ENCODE peak calls at places on chromosomes 1 and 21, in seven cellular contexts. L is dorsolateral prefrontal cortex, A is heart left ventricle, U is GM12865, F is PC-3, D is neuronal stem cell, N is psoas muscle. K is an unnamed sample.

GRCh38 chr1:22038036-22038435 is 14.5 kb upstream of the CDC42 start:
- DNase-seq in L (peak; percentile 44), A (no peak), U (no peak), F (no peak), D (no peak), N (peak; percentile 62), K (no peak)

GRCh38 chr1:217747156-217747769 is 116.1 kb downstream of the SPATA17 start:
- DNase-seq in L (no peak), A (no peak), U (peak; percentile 22), F (peak; percentile 75), D (no peak), N (no peak), K (peak; percentile 57)

GRCh38 chr1:11930571-11931445 is 3.7 kb upstream of the PLOD1 start:
- DNase-seq in L (no peak), A (peak; percentile 65), U (no peak), F (no peak), D (no peak), N (no peak), K (no peak)

GRCh38 chr1:233172201-233172600 is 123.3 kb downstream of the PCNX2 start:
- DNase-seq in L (no peak), A (no peak), U (no peak), F (peak; percentile 89), D (no peak), N (no peak), K (peak; percentile 76)

GRCh38 chr1:37338658-37339057 is 135.7 kb upstream of the ZC3H12A start:
- DNase-seq in L (peak; percentile 79), A (no peak), U (no peak), F (no peak), D (no peak), N (no peak), K (no peak)

GRCh38 chr1:108801101-108801500 is 54.6 kb downstream of the STXBP3 start:
- DNase-seq in L (no peak), A (no peak), U (no peak), F (no peak), D (no peak), N (no peak), K (peak; percentile 40)

GRCh38 chr21:28485301-28486022 is 507.2 kb downstream of the LTN1 start:
- DNase-seq in L (no peak), A (no peak), U (no peak), F (peak; percentile 41), D (no peak), N (no peak), K (no peak)

GRCh38 chr1:185894806-185895205 is 160.6 kb downstream of the HMCN1 start:
- DNase-seq in L (no peak), A (no peak), U (no peak), F (peak; percentile 22), D (no peak), N (no peak), K (no peak)

GRCh38 chr21:22900511-22900910 is 1902.3 kb downstream of the NCAM2 start:
- DNase-seq in L (no peak), A (no peak), U (no peak), F (peak; percentile 59), D (no peak), N (no peak), K (no peak)

GRCh38 chr1:165215676-165216075 is 140.8 kb downstream of the LMX1A start:
- DNase-seq in L (no peak), A (no peak), U (no peak), F (no peak), D (no peak), N (no peak), K (no peak)

GRCh38 chr1:228088586-228089498 is 6.3 kb downstream of the ARF1 start:
- DNase-seq in L (no peak), A (no peak), U (no peak), F (no peak), D (no peak), N (peak; percentile 49), K (no peak)

GRCh38 chr21:36698160-36699025 is 522 bp upstream of the SIM2 start:
- DNase-seq in L (no peak), A (no peak), U (no peak), F (peak; percentile 73), D (peak; percentile 40), N (peak; percentile 59), K (no peak)

GRCh38 chr1:93629101-93630059 is 52.3 kb downstream of the BCAR3 start:
- DNase-seq in L (no peak), A (peak; percentile 56), U (peak; percentile 76), F (peak; percentile 85), D (peak; percentile 56), N (no peak), K (peak; percentile 79)

GRCh38 chr21:36485476-36485875 is 5.6 kb upstream of the CLDN14 start:
- DNase-seq in L (no peak), A (no peak), U (no peak), F (no peak), D (no peak), N (no peak), K (no peak)

GRCh38 chr1:31535561-31535960 is 40.8 kb upstream of the TINAGL1 start:
- DNase-seq in L (no peak), A (no peak), U (no peak), F (peak; percentile 62), D (no peak), N (no peak), K (no peak)

GRCh38 chr21:40335689-40336088 is 468.5 kb downstream of the PCP4 start:
- DNase-seq in L (no peak), A (no peak), U (no peak), F (no peak), D (no peak), N (no peak), K (no peak)

GRCh38 chr1:19414490-19414889 is 70.8 kb downstream of the CAPZB start:
- DNase-seq in L (no peak), A (no peak), U (no peak), F (no peak), D (no peak), N (no peak), K (no peak)

GRCh38 chr1:102434421-102434820 is 437.7 kb upstream of the OLFM3 start:
- DNase-seq in L (no peak), A (no peak), U (peak; percentile 62), F (peak; percentile 44), D (peak; percentile 8), N (no peak), K (peak; percentile 54)

GRCh38 chr1:220887868-220888664 is 8.8 kb downstream of the HLX start:
- DNase-seq in L (no peak), A (no peak), U (no peak), F (no peak), D (no peak), N (no peak), K (no peak)

GRCh38 chr1:230186003-230186863 is 119.2 kb downstream of the GALNT2 start:
- DNase-seq in L (no peak), A (no peak), U (no peak), F (peak; percentile 100), D (no peak), N (no peak), K (no peak)

GRCh38 chr1:110412576-110412975 is 5.1 kb upstream of the LAMTOR5 start:
- DNase-seq in L (peak; percentile 58), A (peak; percentile 42), U (peak; percentile 76), F (peak; percentile 78), D (peak; percentile 65), N (peak; percentile 82), K (peak; percentile 84)

GRCh38 chr1:159089184-159089791 is 12.7 kb upstream of the AIM2 start:
- DNase-seq in L (no peak), A (no peak), U (peak; percentile 60), F (peak; percentile 36), D (no peak), N (no peak), K (no peak)

GRCh38 chr1:115060501-115060900 is 28.8 kb downstream of the TSPAN2 start:
- DNase-seq in L (no peak), A (no peak), U (no peak), F (peak; percentile 18), D (no peak), N (no peak), K (no peak)

GRCh38 chr1:109895720-109896504 is 14.7 kb upstream of the CSF1 start:
- DNase-seq in L (no peak), A (peak; percentile 79), U (no peak), F (peak; percentile 54), D (no peak), N (peak; percentile 67), K (no peak)

GRCh38 chr1:110449661-110450651 is 993 bp upstream of the PROK1 start:
- DNase-seq in L (no peak), A (no peak), U (no peak), F (no peak), D (no peak), N (no peak), K (no peak)

GRCh38 chr1:192652159-192652558 is 16.2 kb downstream of the RGS13 start:
- DNase-seq in L (no peak), A (no peak), U (no peak), F (no peak), D (no peak), N (no peak), K (no peak)

GRCh38 chr21:45040114-45040715 is 34.2 kb upstream of the ADARB1 start:
- DNase-seq in L (no peak), A (no peak), U (no peak), F (no peak), D (no peak), N (no peak), K (no peak)

GRCh38 chr1:183027791-183028190 is 4.6 kb downstream of the LAMC1 start:
- DNase-seq in L (no peak), A (no peak), U (peak; percentile 41), F (no peak), D (no peak), N (no peak), K (no peak)
- H3K4me3 ChIP-seq in L (no peak overlapping the region), A (peak overlapping the region; percentile 74), U (peak overlapping the region; percentile 14), F (peak overlapping the region; percentile 88), D (no peak overlapping the region), N (peak overlapping the region; percentile 89), K (no peak overlapping the region)

GRCh38 chr21:46369520-46370235 is 45.7 kb downstream of the PCNT start:
- DNase-seq in L (no peak), A (no peak), U (peak; percentile 53), F (no peak), D (no peak), N (no peak), K (no peak)
- H3K4me3 ChIP-seq in L (no peak overlapping the region), A (no peak overlapping the region), U (peak overlapping the region; percentile 20), F (no peak overlapping the region), D (no peak overlapping the region), N (peak overlapping the region; percentile 11), K (no peak overlapping the region)

GRCh38 chr1:17053685-17054410 is at the start of gene SDHB:
- DNase-seq in L (peak; percentile 96), A (peak; percentile 98), U (peak; percentile 99), F (peak; percentile 98), D (peak; percentile 98), N (peak; percentile 99), K (peak; percentile 99)
- H3K4me3 ChIP-seq in L (peak within 1 kb of the TSS; percentile 79), A (peak within 1 kb of the TSS; percentile 77), U (peak within 1 kb of the TSS; percentile 65), F (peak within 1 kb of the TSS; percentile 95), D (peak within 1 kb of the TSS; percentile 97), N (peak within 1 kb of the TSS; percentile 93), K (peak within 1 kb of the TSS; percentile 47)

DNA sequence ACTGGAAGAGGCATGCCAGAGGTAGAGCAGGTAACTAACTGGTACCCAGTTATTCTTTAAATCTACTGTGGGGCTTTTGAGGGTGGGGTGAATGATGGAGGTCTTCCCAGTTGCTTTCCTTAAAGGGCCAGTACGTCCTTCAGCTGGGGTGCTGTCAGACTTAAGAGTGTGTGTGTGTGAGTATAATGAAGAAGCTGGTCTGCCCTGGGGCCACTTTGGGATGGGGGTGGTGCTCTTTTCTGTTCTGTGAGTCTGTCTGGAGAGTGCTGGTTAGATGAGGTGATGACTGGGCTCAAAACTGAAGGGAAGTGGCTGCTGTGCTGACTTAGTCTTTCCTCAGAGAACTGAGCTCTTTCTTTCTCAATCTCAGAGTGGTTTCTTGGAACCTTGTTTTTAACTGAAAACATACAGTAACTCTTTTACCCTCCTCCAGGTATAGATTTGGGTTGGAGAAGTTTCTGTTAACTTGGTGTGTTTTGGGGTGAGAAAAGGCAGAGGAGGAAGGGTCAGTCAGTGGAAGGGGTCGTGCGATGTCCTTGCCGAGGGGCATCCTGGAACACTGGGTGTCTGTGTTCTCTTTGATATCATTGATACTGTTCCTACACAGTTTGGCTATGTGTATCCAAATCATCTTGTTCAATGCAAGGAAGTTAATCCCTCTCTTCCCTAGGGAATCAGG is 746 bp downstream of the MACF1 start:
- DNase-seq in L (no peak), A (peak; percentile 50), U (peak; percentile 71), F (peak; percentile 35), D (no peak), N (peak; percentile 58), K (peak; percentile 40)
- H3K4me3 ChIP-seq in L (peak overlapping the region; percentile 48), A (peak overlapping the region; percentile 64), U (peak overlapping the region; percentile 60), F (no peak overlapping the region), D (peak overlapping the region; percentile 51), N (peak overlapping the region; percentile 64), K (peak overlapping the region; percentile 31)